ENCODE peak calls at places on chromosomes 12 and 14, in four cellular contexts. H, R, O and W are unnamed samples.

GRCh38 chr14:22838631-22839041 is 2.3 kb downstream of the MMP14 start:
- DNase-seq in O (no peak), H (no peak), R (peak; percentile 95), W (peak; percentile 62)

GRCh38 chr14:21924479-21924878 is 250.9 kb upstream of the OR4E1 start:
- DNase-seq in R (peak; percentile 7), H (peak; percentile 93), O (no peak), W (peak; percentile 58)

GRCh38 chr12:114733919-114734318 is 49.9 kb upstream of the TBX3 start:
- DNase-seq in O (no peak), R (no peak), H (no peak), W (no peak)

GRCh38 chr14:30988509-30988908 is 36.9 kb upstream of the AP4S1 start:
- DNase-seq in O (no peak), H (no peak), R (no peak), W (no peak)

GRCh38 chr14:70782361-70782760 is 27.0 kb downstream of the MAP3K9 start:
- DNase-seq in H (peak; percentile 16), R (peak; percentile 85), O (no peak), W (no peak)

GRCh38 chr14:85317491-85318021 is 212.4 kb upstream of the FLRT2 start:
- DNase-seq in H (no peak), R (no peak), O (no peak), W (no peak)

GRCh38 chr14:75049731-75050201 is 1.5 kb downstream of the MLH3 start:
- DNase-seq in R (no peak), H (no peak), O (no peak), W (no peak)

GRCh38 chr14:22837059-22837749 is 819 bp downstream of the MMP14 start:
- DNase-seq in H (no peak), O (no peak), R (peak; percentile 68), W (no peak)

GRCh38 chr14:74508292-74508731 is 14.7 kb downstream of the ISCA2 start:
- DNase-seq in R (peak; percentile 35), H (no peak), O (peak; percentile 57), W (no peak)

GRCh38 chr14:29222671-29223268 is 456.2 kb downstream of the FOXG1 start:
- DNase-seq in R (peak; percentile 28), O (peak; percentile 18), H (no peak), W (peak; percentile 63)

GRCh38 chr14:105855893-105856675 is 329.7 kb downstream of the TMEM121 start:
- DNase-seq in R (no peak), O (no peak), H (peak; percentile 1), W (no peak)

GRCh38 chr12:45122776-45123380 is 72.0 kb upstream of the DBX2 start:
- DNase-seq in O (peak; percentile 14), R (peak; percentile 48), H (no peak), W (peak; percentile 11)

GRCh38 chr12:86914716-86915115 is 658.5 kb upstream of the MGAT4C start:
- DNase-seq in H (no peak), R (peak; percentile 48), O (peak; percentile 46), W (no peak)

GRCh38 chr12:121911824-121912585 is 6.4 kb upstream of the CFAP251 start:
- DNase-seq in R (no peak), H (no peak), O (no peak), W (peak; percentile 61)

GRCh38 chr14:30957813-30958370 is 67.6 kb upstream of the AP4S1 start:
- DNase-seq in H (no peak), R (no peak), O (no peak), W (no peak)

GRCh38 chr12:46874642-46875041 is 48.8 kb upstream of the SLC38A4 start:
- DNase-seq in H (no peak), O (no peak), R (no peak), W (no peak)

GRCh38 chr14:99534863-99535262 is 53.7 kb downstream of the CCNK start:
- DNase-seq in R (no peak), O (no peak), H (no peak), W (no peak)

GRCh38 chr14:51147183-51147582 is 52.3 kb upstream of the TRIM9 start:
- DNase-seq in R (no peak), H (no peak), O (no peak), W (no peak)

GRCh38 chr14:95935228-95935822 is 58.7 kb downstream of the TUNAR start:
- DNase-seq in R (peak; percentile 39), O (peak; percentile 57), H (peak; percentile 52), W (peak; percentile 23)

GRCh38 chr14:34018125-34018524 is 67.3 kb upstream of the EGLN3 start:
- DNase-seq in H (no peak), O (no peak), R (no peak), W (no peak)

GRCh38 chr12:23504043-23504442 is 445.4 kb downstream of the SOX5 start:
- DNase-seq in H (no peak), O (no peak), R (peak; percentile 17), W (peak; percentile 1)

GRCh38 chr12:5227722-5228274 is 184.1 kb downstream of the KCNA5 start:
- DNase-seq in O (no peak), R (no peak), H (no peak), W (no peak)

GRCh38 chr12:64004639-64005038 is 160.1 kb downstream of the SRGAP1 start:
- DNase-seq in O (no peak), R (no peak), H (no peak), W (no peak)

GRCh38 chr12:77560714-77561113 is 270.0 kb upstream of the NAV3 start:
- DNase-seq in H (no peak), R (no peak), O (no peak), W (no peak)

GRCh38 chr12:57868870-57869609 is 22.5 kb upstream of the CTDSP2 start:
- DNase-seq in R (no peak), O (no peak), H (no peak), W (no peak)

GRCh38 chr14:91732439-91732838 is 553 bp upstream of the CATSPERB start:
- DNase-seq in R (no peak), O (no peak), H (no peak), W (no peak)

GRCh38 chr14:91729756-91730155 is 2.1 kb downstream of the CATSPERB start:
- DNase-seq in O (no peak), R (no peak), H (no peak), W (no peak)

GRCh38 chr14:91732859-91733477 is 1.1 kb upstream of the CATSPERB start:
- DNase-seq in O (no peak), R (no peak), H (no peak), W (no peak)

GRCh38 chr14:91731986-91732385 is at the start of gene CATSPERB:
- DNase-seq in R (no peak), H (no peak), O (no peak), W (no peak)

GRCh38 chr14:91731018-91731417 is 868 bp downstream of the CATSPERB start:
- DNase-seq in O (no peak), R (no peak), H (no peak), W (no peak)
- TF ChIP-seq CTCF in O (no peak), R (no peak), H (no peak), W (no peak)

GRCh38 chr12:55132816-55133215 is 6.6 kb downstream of the OR9K2 start:
- DNase-seq in R (peak; percentile 1), H (no peak), O (no peak), W (no peak)
- TF ChIP-seq CTCF in R (peak; percentile 9), H (peak; percentile 17), O (no peak), W (peak; percentile 12)

GRCh38 chr14:77275041-77275854 is 4.2 kb upstream of the NGB start:
- DNase-seq in H (no peak), O (no peak), R (no peak), W (no peak)
- TF ChIP-seq CTCF in H (no peak), O (no peak), R (no peak), W (no peak)

GRCh38 chr14:26194816-26195215 is 403.0 kb downstream of the NOVA1 start:
- DNase-seq in H (no peak), R (no peak), O (no peak), W (no peak)

GRCh38 chr14:26190644-26191043 is 407.2 kb downstream of the NOVA1 start:
- DNase-seq in O (no peak), R (no peak), H (no peak), W (no peak)

GRCh38 chr14:26187996-26188605 is 409.7 kb downstream of the NOVA1 start:
- DNase-seq in R (no peak), H (no peak), O (no peak), W (no peak)

GRCh38 chr14:26191666-26192065 is 406.2 kb downstream of the NOVA1 start:
- DNase-seq in H (no peak), O (no peak), R (no peak), W (no peak)

GRCh38 chr14:26191123-26191522 is 406.7 kb downstream of the NOVA1 start:
- DNase-seq in H (no peak), O (no peak), R (no peak), W (no peak)
- TF ChIP-seq CTCF in H (no peak), O (no peak), R (no peak), W (no peak)

GRCh38 chr14:93987376-93987775 is 9.7 kb upstream of the CCDC197 start:
- DNase-seq in O (no peak), R (no peak), H (no peak), W (no peak)

GRCh38 chr14:93984070-93984469 is 7.7 kb upstream of the ASB2 start:
- DNase-seq in H (no peak), O (no peak), R (no peak), W (no peak)

GRCh38 chr14:93986972-93987371 is 10.1 kb upstream of the CCDC197 start:
- DNase-seq in H (no peak), R (no peak), O (no peak), W (no peak)

GRCh38 chr14:93982684-93983007 is 6.3 kb upstream of the ASB2 start:
- DNase-seq in H (no peak), O (no peak), R (no peak), W (no peak)

DNA sequence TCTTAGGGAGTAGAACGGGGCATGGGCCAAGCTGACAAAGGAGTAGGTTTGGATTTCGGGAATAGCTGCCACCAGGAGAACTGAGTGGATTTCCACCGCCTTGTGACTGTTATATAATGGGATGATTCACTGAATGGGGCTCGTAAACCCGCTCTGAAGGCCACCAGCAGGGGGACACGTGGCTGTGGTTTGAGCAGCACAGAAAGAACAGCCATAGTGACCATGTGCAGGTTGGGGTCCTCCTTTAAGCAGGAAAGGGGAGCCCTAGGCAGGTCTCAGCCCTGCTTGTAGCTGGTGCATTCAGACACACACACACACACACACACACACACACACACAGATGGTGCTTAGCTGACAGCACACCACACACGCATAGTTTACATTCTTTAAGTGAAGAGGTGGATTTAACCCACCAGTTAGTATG is 8.6 kb upstream of the ASB2 start:
- DNase-seq in R (peak; percentile 75), O (peak; percentile 49), H (no peak), W (peak; percentile 40)
- TF ChIP-seq CTCF in R (peak; percentile 65), O (no peak), H (peak; percentile 25), W (peak; percentile 42)

GRCh38 chr12:11545438-11546330 is 103.8 kb upstream of the ETV6 start:
- DNase-seq in H (peak; percentile 87), R (peak; percentile 87), O (no peak), W (peak; percentile 89)
- TF ChIP-seq CTCF in H (peak; percentile 28), R (no peak), O (no peak), W (no peak)

DNA sequence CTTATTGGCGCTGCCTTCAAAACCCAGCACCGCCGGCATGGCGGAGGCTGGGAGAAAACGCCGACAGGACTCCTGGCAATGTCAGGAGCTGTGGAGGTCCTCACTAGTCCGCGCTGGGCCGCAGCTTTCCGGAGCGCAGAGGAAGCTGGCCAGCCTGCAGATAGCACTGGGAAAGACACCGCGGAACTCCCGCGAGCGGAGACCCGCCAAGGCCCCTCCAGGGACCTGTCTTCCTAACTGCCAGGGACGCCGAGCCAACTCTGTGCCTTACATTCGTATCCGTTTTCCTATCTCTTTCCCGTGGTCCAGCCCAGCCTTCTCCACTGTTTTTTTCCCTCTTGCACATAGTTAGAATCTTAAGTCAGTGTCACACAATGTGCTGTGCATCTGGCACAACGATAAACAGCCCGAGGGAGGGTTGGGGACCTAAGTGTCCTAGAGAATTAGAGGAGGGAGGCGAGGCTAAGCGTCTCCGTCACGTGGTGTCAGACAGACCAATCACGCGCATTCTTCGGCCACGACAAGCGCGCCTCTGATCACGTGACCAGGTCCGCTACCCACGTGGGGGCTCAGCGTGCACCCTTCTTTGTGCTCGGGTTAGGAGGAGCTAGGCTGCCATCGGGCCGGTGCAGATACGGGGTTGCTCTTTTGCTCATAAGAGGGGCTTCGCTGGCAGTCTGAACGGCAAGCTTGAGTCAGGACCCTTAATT is at the start of the genes APEX1 and OSGEP:
- DNase-seq in H (peak; percentile 99), R (peak; percentile 99), O (peak; percentile 95), W (peak; percentile 100)
- TF ChIP-seq CTCF in H (no peak), R (no peak), O (no peak), W (no peak)